ENCODE peak calls at places on chromosomes 13 and 19, in nine cellular contexts. F, O, Q, X, L, J, G, S and D are unnamed samples.

GRCh38 chr19:57818378-57818777 is 3.7 kb upstream of the ZNF552 start:
- DNase-seq in O (no peak), L (no peak), Q (no peak), J (no peak), F (no peak), X (no peak), G (no peak), S (no peak), D (no peak)

GRCh38 chr19:27896091-27896490 is 1316.9 kb downstream of the UQCRFS1 start:
- DNase-seq in Q (peak; percentile 70), X (no peak), L (no peak), S (no peak), G (no peak), O (no peak), J (no peak), F (no peak), D (no peak)

GRCh38 chr13:26722321-26722720 is 38.3 kb downstream of the GPR12 start:
- DNase-seq in X (no peak), S (no peak), F (no peak), L (no peak), O (no peak), Q (peak; percentile 34), G (no peak), J (no peak), D (no peak)

GRCh38 chr13:109389892-109390345 is 396.5 kb downstream of the IRS2 start:
- DNase-seq in S (no peak), G (no peak), O (no peak), F (no peak), L (no peak), J (peak; percentile 88), Q (no peak), X (no peak), D (no peak)

GRCh38 chr19:4042731-4043082 is 24.0 kb downstream of the ZBTB7A start:
- DNase-seq in F (no peak), X (no peak), O (no peak), L (no peak), J (no peak), G (no peak), S (no peak), Q (no peak), D (no peak)

GRCh38 chr13:41955605-41956004 is 5.3 kb downstream of the VWA8 start:
- DNase-seq in Q (no peak), J (no peak), S (no peak), L (no peak), O (no peak), X (no peak), F (no peak), G (no peak), D (no peak)

GRCh38 chr13:98216135-98216565 is 39.1 kb upstream of the RNF113B start:
- DNase-seq in Q (no peak), X (peak; percentile 39), S (no peak), O (no peak), G (no peak), J (peak; percentile 95), F (no peak), L (peak; percentile 59), D (no peak)

GRCh38 chr19:49343127-49343526 is 7.9 kb downstream of the CD37 start:
- DNase-seq in G (no peak), F (no peak), S (no peak), X (no peak), L (no peak), J (no peak), O (no peak), Q (peak; percentile 53), D (no peak)

GRCh38 chr13:97879646-97880297 is 73.7 kb upstream of the IPO5 start:
- DNase-seq in X (no peak), F (no peak), L (peak; percentile 73), S (no peak), J (peak; percentile 88), G (no peak), Q (no peak), O (no peak), D (no peak)

GRCh38 chr13:36480726-36481485 is 48.6 kb downstream of the CCNA1 start:
- DNase-seq in S (no peak), L (no peak), Q (no peak), X (no peak), O (no peak), G (no peak), J (no peak), F (no peak), D (no peak)

GRCh38 chr13:20501548-20501947 is 24.1 kb downstream of the CRYL1 start:
- DNase-seq in J (no peak), O (no peak), G (no peak), Q (no peak), S (no peak), F (no peak), X (no peak), L (no peak), D (no peak)

GRCh38 chr19:30755581-30755980 is 383.4 kb downstream of the ZNF536 start:
- DNase-seq in O (no peak), F (no peak), Q (no peak), J (no peak), L (no peak), X (no peak), S (no peak), G (no peak), D (no peak)

GRCh38 chr13:30978981-30979956 is 46.8 kb downstream of the TEX26 start:
- DNase-seq in X (no peak), S (peak; percentile 63), J (peak; percentile 36), L (no peak), Q (no peak), G (no peak), O (peak; percentile 49), F (peak; percentile 57), D (peak; percentile 60)

GRCh38 chr19:10262771-10263170 is 8.1 kb upstream of the ICAM1 start:
- DNase-seq in J (peak; percentile 80), S (no peak), X (no peak), L (no peak), Q (no peak), F (no peak), G (no peak), O (no peak), D (no peak)

GRCh38 chr13:28159057-28159456 is 20.7 kb downstream of the PAN3 start:
- DNase-seq in L (no peak), J (no peak), F (no peak), S (no peak), Q (no peak), O (no peak), G (no peak), X (no peak), D (no peak)

GRCh38 chr13:49287995-49288394 is 40.3 kb downstream of the CDADC1 start:
- DNase-seq in S (no peak), O (no peak), F (no peak), X (no peak), Q (no peak), J (no peak), L (no peak), G (no peak), D (no peak)

GRCh38 chr19:35557539-35558399 is 5.7 kb downstream of the ATP4A start:
- DNase-seq in O (peak; percentile 89), Q (peak; percentile 83), G (peak; percentile 26), F (peak; percentile 64), J (peak; percentile 50), S (peak; percentile 74), L (no peak), X (peak; percentile 51), D (peak; percentile 77)

GRCh38 chr13:23182142-23182541 is 1.4 kb downstream of the SGCG start:
- DNase-seq in G (no peak), Q (no peak), F (no peak), O (no peak), X (no peak), J (no peak), S (no peak), L (no peak), D (no peak)

GRCh38 chr13:64675256-64675892 is 2554.8 kb downstream of the PCDH9 start:
- DNase-seq in S (no peak), J (peak; percentile 87), F (no peak), O (no peak), G (no peak), L (no peak), Q (no peak), X (no peak), D (no peak)

GRCh38 chr19:3982701-3983541 is 2.3 kb downstream of the EEF2 start:
- DNase-seq in J (peak; percentile 66), F (no peak), O (no peak), S (peak; percentile 27), Q (no peak), G (no peak), L (no peak), X (no peak), D (no peak)

GRCh38 chr19:19004144-19004543 is 29.2 kb downstream of the SUGP2 start:
- DNase-seq in S (no peak), Q (no peak), J (no peak), G (no peak), F (no peak), O (no peak), L (no peak), X (no peak), D (no peak)

GRCh38 chr13:22200469-22200868 is 529.6 kb downstream of the FGF9 start:
- DNase-seq in Q (no peak), O (no peak), X (no peak), S (no peak), L (no peak), F (no peak), G (no peak), J (no peak), D (no peak)

GRCh38 chr19:850221-850978 is 1.7 kb upstream of the ELANE start:
- DNase-seq in O (no peak), L (peak; percentile 85), S (peak; percentile 38), G (no peak), X (peak; percentile 93), F (no peak), J (peak; percentile 90), Q (peak; percentile 98), D (no peak)

GRCh38 chr19:19463348-19464117 is 51.8 kb downstream of the TSSK6 start:
- DNase-seq in J (peak; percentile 71), L (peak; percentile 64), O (no peak), S (no peak), Q (no peak), G (no peak), X (no peak), F (no peak), D (no peak)

GRCh38 chr13:77740931-77741586 is 43.6 kb downstream of the SLAIN1 start:
- DNase-seq in L (no peak), X (no peak), Q (no peak), J (no peak), F (no peak), O (no peak), G (no peak), S (no peak), D (no peak)

GRCh38 chr19:1762243-1763140 is 9.2 kb downstream of the ONECUT3 start:
- DNase-seq in O (no peak), L (no peak), F (no peak), X (no peak), J (no peak), S (no peak), Q (no peak), G (no peak), D (no peak)

GRCh38 chr13:112521073-112521685 is 66.8 kb downstream of the TUBGCP3 start:
- DNase-seq in X (no peak), J (peak; percentile 2), G (no peak), L (no peak), O (no peak), S (no peak), F (no peak), Q (no peak), D (no peak)

GRCh38 chr13:85724554-85725432 is 74.4 kb downstream of the SLITRK6 start:
- DNase-seq in O (no peak), L (no peak), X (no peak), F (no peak), J (no peak), G (no peak), S (no peak), Q (peak; percentile 79), D (no peak)

GRCh38 chr19:11096210-11096841 is 7.1 kb downstream of the LDLR start:
- DNase-seq in L (peak; percentile 79), O (no peak), J (peak; percentile 96), G (no peak), Q (peak; percentile 90), X (peak; percentile 68), S (peak; percentile 47), F (peak; percentile 70), D (no peak)

GRCh38 chr19:661427-662196 is 1.4 kb downstream of the RNF126 start:
- DNase-seq in L (no peak), X (no peak), J (peak; percentile 32), O (no peak), G (peak; percentile 49), F (peak; percentile 82), Q (no peak), S (peak; percentile 76), D (no peak)

GRCh38 chr13:107329991-107330390 is 762.1 kb upstream of the ARGLU1 start:
- DNase-seq in F (no peak), G (no peak), O (no peak), L (peak; percentile 9), S (no peak), Q (no peak), J (peak; percentile 77), X (no peak), D (no peak)